ENCODE peak calls at places on chromosomes 13 and 19, in six cellular contexts. One of them, this sample, is unnamed.

GRCh38 chr13:67095621-67096020 is 134.5 kb downstream of the PCDH9 start:
- DNase-seq in epithelial cell of esophagus: peak; percentile 7
- DNase-seq in AG04450: no peak
- DNase-seq in neural crest cell: no peak
- DNase-seq in fibroblast of lung: no peak
- DNase-seq in A549: peak; percentile 71
- DNase-seq in this sample: no peak

GRCh38 chr13:59963383-59963782 is 200.3 kb downstream of the DIAPH3 start:
- DNase-seq in epithelial cell of esophagus: no peak
- DNase-seq in AG04450: no peak
- DNase-seq in neural crest cell: no peak
- DNase-seq in fibroblast of lung: no peak
- DNase-seq in A549: no peak
- DNase-seq in this sample: no peak

GRCh38 chr19:14113762-14114414 is 3.7 kb downstream of the PRKACA start:
- DNase-seq in epithelial cell of esophagus: no peak
- DNase-seq in AG04450: no peak
- DNase-seq in neural crest cell: peak; percentile 19
- DNase-seq in fibroblast of lung: no peak
- DNase-seq in A549: peak; percentile 65
- DNase-seq in this sample: no peak

GRCh38 chr13:109654341-109655205 is 131.8 kb downstream of the IRS2 start:
- DNase-seq in epithelial cell of esophagus: no peak
- DNase-seq in AG04450: no peak
- DNase-seq in neural crest cell: no peak
- DNase-seq in fibroblast of lung: peak; percentile 39
- DNase-seq in A549: no peak
- DNase-seq in this sample: no peak

GRCh38 chr13:30737511-30738342 is 2.4 kb downstream of the ALOX5AP start:
- DNase-seq in epithelial cell of esophagus: no peak
- DNase-seq in AG04450: no peak
- DNase-seq in neural crest cell: no peak
- DNase-seq in fibroblast of lung: no peak
- DNase-seq in A549: no peak
- DNase-seq in this sample: no peak

GRCh38 chr19:51572908-51573307 is 1.8 kb downstream of the ZNF175 start:
- DNase-seq in epithelial cell of esophagus: peak; percentile 22
- DNase-seq in AG04450: peak; percentile 24
- DNase-seq in neural crest cell: no peak
- DNase-seq in fibroblast of lung: peak; percentile 27
- DNase-seq in A549: no peak
- DNase-seq in this sample: peak; percentile 96

GRCh38 chr19:8665468-8666213 is 33.0 kb downstream of the ACTL9 start:
- DNase-seq in epithelial cell of esophagus: no peak
- DNase-seq in AG04450: no peak
- DNase-seq in neural crest cell: no peak
- DNase-seq in fibroblast of lung: no peak
- DNase-seq in A549: no peak
- DNase-seq in this sample: no peak

GRCh38 chr13:112943309-112944125 is 25.5 kb upstream of the MCF2L start:
- DNase-seq in epithelial cell of esophagus: peak; percentile 32
- DNase-seq in AG04450: no peak
- DNase-seq in neural crest cell: peak; percentile 65
- DNase-seq in fibroblast of lung: peak; percentile 11
- DNase-seq in A549: peak; percentile 18
- DNase-seq in this sample: no peak

GRCh38 chr13:49610176-49610575 is 18.1 kb upstream of the ARL11 start:
- DNase-seq in epithelial cell of esophagus: no peak
- DNase-seq in AG04450: no peak
- DNase-seq in neural crest cell: no peak
- DNase-seq in fibroblast of lung: no peak
- DNase-seq in A549: no peak
- DNase-seq in this sample: no peak

GRCh38 chr13:23289917-23290357 is 109.2 kb downstream of the SGCG start:
- DNase-seq in epithelial cell of esophagus: peak; percentile 96
- DNase-seq in AG04450: peak; percentile 1
- DNase-seq in neural crest cell: no peak
- DNase-seq in fibroblast of lung: peak; percentile 57
- DNase-seq in A549: peak; percentile 37
- DNase-seq in this sample: peak; percentile 25

GRCh38 chr13:94335786-94336357 is 143.6 kb downstream of the DCT start:
- DNase-seq in epithelial cell of esophagus: peak; percentile 51
- DNase-seq in AG04450: no peak
- DNase-seq in neural crest cell: no peak
- DNase-seq in fibroblast of lung: no peak
- DNase-seq in A549: no peak
- DNase-seq in this sample: no peak

GRCh38 chr13:34555988-34556387 is 386.1 kb upstream of the NBEA start:
- DNase-seq in epithelial cell of esophagus: no peak
- DNase-seq in AG04450: no peak
- DNase-seq in neural crest cell: no peak
- DNase-seq in fibroblast of lung: no peak
- DNase-seq in A549: no peak
- DNase-seq in this sample: no peak

GRCh38 chr13:66926851-66927524 is 303.1 kb downstream of the PCDH9 start:
- DNase-seq in epithelial cell of esophagus: peak; percentile 94
- DNase-seq in AG04450: no peak
- DNase-seq in neural crest cell: no peak
- DNase-seq in fibroblast of lung: no peak
- DNase-seq in A549: peak; percentile 33
- DNase-seq in this sample: no peak

GRCh38 chr13:53343345-53343744 is 314.7 kb downstream of the OLFM4 start:
- DNase-seq in epithelial cell of esophagus: no peak
- DNase-seq in AG04450: no peak
- DNase-seq in neural crest cell: no peak
- DNase-seq in fibroblast of lung: no peak
- DNase-seq in A549: no peak
- DNase-seq in this sample: no peak

GRCh38 chr13:110797230-110797877 is 83.9 kb downstream of the ING1 start:
- DNase-seq in epithelial cell of esophagus: no peak
- DNase-seq in AG04450: no peak
- DNase-seq in neural crest cell: no peak
- DNase-seq in fibroblast of lung: no peak
- DNase-seq in A549: no peak
- DNase-seq in this sample: no peak

GRCh38 chr13:32031025-32031814 is at the start of gene FRY:
- DNase-seq in epithelial cell of esophagus: peak; percentile 40
- DNase-seq in AG04450: no peak
- DNase-seq in neural crest cell: peak; percentile 46
- DNase-seq in fibroblast of lung: peak; percentile 56
- DNase-seq in A549: peak; percentile 41
- DNase-seq in this sample: peak; percentile 46

GRCh38 chr13:43804461-43805070 is 17.8 kb upstream of the ENOX1 start:
- DNase-seq in epithelial cell of esophagus: peak; percentile 72
- DNase-seq in AG04450: peak; percentile 44
- DNase-seq in neural crest cell: peak; percentile 42
- DNase-seq in fibroblast of lung: peak; percentile 86
- DNase-seq in A549: peak; percentile 51
- DNase-seq in this sample: peak; percentile 69

GRCh38 chr13:101265934-101266333 is 150.4 kb downstream of the NALCN start:
- DNase-seq in epithelial cell of esophagus: no peak
- DNase-seq in AG04450: no peak
- DNase-seq in neural crest cell: no peak
- DNase-seq in fibroblast of lung: no peak
- DNase-seq in A549: no peak
- DNase-seq in this sample: no peak

DNA sequence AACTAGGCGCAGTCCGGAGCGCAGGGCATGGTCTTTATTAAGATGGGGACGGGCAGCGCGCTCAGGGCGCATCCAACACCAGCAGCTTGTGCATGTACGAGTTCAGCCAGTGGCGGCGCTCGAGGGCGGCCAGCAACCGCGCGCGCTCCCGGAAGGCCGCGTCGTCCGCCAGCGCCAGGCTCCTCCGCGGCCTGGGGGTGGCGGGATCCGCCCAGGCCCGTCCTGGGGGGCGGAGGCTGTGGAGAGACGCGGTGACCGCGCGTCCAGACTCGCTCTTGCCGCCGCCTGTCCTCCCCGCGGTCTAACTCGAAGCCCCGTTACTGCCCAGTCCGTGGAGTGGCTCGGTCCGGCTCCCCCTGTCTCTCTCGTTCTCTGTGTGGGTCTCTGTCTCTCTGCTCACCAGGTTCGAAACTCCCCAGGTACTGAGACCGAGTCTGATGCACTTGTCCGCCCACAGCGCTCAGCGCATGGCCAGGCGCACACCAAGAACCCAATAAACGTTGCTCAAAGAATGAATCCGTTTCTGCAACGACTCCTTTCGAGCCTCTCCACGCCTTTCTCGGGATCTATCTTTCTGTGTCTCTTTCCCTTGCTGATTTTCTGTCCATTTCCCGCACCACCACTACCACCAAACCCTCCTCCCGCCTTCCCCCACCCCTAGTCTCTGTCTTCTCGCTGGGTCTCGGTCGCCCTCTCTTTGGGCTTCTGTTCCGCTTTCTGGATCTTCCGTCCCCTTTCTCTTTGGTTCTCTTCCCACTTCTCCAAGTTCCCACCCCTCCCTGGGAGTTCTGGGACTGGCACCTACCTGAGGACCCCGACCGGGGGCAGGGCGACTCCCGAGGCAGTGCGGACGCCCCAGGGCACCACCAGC is 599 bp downstream of the PTH2 start:
- DNase-seq in epithelial cell of esophagus: peak; percentile 57
- DNase-seq in AG04450: no peak
- DNase-seq in neural crest cell: peak; percentile 56
- DNase-seq in fibroblast of lung: peak; percentile 20
- DNase-seq in A549: peak; percentile 89
- DNase-seq in this sample: no peak
- TF ChIP-seq CTCF in epithelial cell of esophagus: no peak
- TF ChIP-seq CTCF in AG04450: peak; percentile 22
- TF ChIP-seq CTCF in neural crest cell: peak; percentile 54
- TF ChIP-seq CTCF in fibroblast of lung: no peak
- TF ChIP-seq CTCF in A549: peak; percentile 61
- TF ChIP-seq CTCF in this sample: peak; percentile 39

DNA sequence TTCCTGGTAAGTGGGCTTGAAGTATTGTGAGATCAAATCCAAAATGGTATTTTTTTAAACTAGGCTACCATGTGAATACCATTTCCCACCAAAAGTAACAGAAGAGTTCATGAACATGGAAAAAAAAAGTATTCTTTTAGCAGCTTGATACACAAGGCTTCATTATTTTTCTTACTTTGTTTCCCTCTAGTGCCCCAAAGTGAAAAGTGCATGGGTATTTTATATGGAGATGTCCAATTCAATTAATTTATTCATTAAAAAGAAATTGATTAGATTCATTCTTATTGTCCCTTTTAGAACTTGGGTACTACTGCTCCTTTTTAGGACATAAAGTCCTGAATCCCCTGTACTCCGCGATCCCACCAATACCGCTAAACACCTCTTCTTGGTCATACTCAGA is 28.6 kb upstream of the SCEL start:
- DNase-seq in epithelial cell of esophagus: no peak
- DNase-seq in AG04450: no peak
- DNase-seq in neural crest cell: no peak
- DNase-seq in fibroblast of lung: peak; percentile 25
- DNase-seq in A549: peak; percentile 10
- DNase-seq in this sample: no peak
- TF ChIP-seq CTCF in epithelial cell of esophagus: peak; percentile 16
- TF ChIP-seq CTCF in AG04450: peak; percentile 25
- TF ChIP-seq CTCF in neural crest cell: peak; percentile 55
- TF ChIP-seq CTCF in fibroblast of lung: no peak
- TF ChIP-seq CTCF in A549: peak; percentile 32
- TF ChIP-seq CTCF in this sample: peak; percentile 47

DNA sequence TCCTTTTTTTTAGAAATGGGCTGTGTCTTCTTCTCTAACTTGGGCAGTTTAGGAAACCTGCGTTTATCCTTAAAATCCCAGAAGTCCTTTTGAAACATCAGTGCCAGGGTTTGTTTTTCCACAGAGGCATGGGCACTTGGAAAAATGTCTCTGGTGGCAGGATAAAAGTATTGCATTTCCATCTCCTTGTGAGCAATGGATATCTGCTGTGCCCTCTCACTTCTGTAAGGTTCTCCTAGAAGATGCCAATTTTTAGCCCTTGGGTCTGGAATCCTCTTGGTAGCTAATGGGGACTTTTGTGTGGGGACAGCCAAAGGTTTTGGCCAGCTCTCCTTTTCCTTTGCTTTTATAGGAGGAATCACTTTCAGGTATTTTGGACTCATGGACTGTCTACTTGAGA is 21.0 kb downstream of the WDR87 start:
- DNase-seq in epithelial cell of esophagus: no peak
- DNase-seq in AG04450: no peak
- DNase-seq in neural crest cell: no peak
- DNase-seq in fibroblast of lung: no peak
- DNase-seq in A549: peak; percentile 43
- DNase-seq in this sample: no peak
- TF ChIP-seq CTCF in epithelial cell of esophagus: no peak
- TF ChIP-seq CTCF in AG04450: no peak
- TF ChIP-seq CTCF in neural crest cell: no peak
- TF ChIP-seq CTCF in fibroblast of lung: no peak
- TF ChIP-seq CTCF in A549: no peak
- TF ChIP-seq CTCF in this sample: peak; percentile 31

GRCh38 chr13:90238433-90238832 is 1109.1 kb upstream of the MIR17HG start:
- DNase-seq in epithelial cell of esophagus: peak; percentile 58
- DNase-seq in AG04450: no peak
- DNase-seq in neural crest cell: no peak
- DNase-seq in fibroblast of lung: peak; percentile 2
- DNase-seq in A549: no peak
- DNase-seq in this sample: no peak

GRCh38 chr13:90232291-90232690 is 1115.2 kb upstream of the MIR17HG start:
- DNase-seq in epithelial cell of esophagus: no peak
- DNase-seq in AG04450: no peak
- DNase-seq in neural crest cell: no peak
- DNase-seq in fibroblast of lung: no peak
- DNase-seq in A549: no peak
- DNase-seq in this sample: no peak

GRCh38 chr13:90237852-90238251 is 1109.6 kb upstream of the MIR17HG start:
- DNase-seq in epithelial cell of esophagus: no peak
- DNase-seq in AG04450: no peak
- DNase-seq in neural crest cell: no peak
- DNase-seq in fibroblast of lung: no peak
- DNase-seq in A549: no peak
- DNase-seq in this sample: no peak

GRCh38 chr13:90230311-90230710 is 1117.2 kb upstream of the MIR17HG start:
- DNase-seq in epithelial cell of esophagus: no peak
- DNase-seq in AG04450: no peak
- DNase-seq in neural crest cell: no peak
- DNase-seq in fibroblast of lung: no peak
- DNase-seq in A549: no peak
- DNase-seq in this sample: no peak

DNA sequence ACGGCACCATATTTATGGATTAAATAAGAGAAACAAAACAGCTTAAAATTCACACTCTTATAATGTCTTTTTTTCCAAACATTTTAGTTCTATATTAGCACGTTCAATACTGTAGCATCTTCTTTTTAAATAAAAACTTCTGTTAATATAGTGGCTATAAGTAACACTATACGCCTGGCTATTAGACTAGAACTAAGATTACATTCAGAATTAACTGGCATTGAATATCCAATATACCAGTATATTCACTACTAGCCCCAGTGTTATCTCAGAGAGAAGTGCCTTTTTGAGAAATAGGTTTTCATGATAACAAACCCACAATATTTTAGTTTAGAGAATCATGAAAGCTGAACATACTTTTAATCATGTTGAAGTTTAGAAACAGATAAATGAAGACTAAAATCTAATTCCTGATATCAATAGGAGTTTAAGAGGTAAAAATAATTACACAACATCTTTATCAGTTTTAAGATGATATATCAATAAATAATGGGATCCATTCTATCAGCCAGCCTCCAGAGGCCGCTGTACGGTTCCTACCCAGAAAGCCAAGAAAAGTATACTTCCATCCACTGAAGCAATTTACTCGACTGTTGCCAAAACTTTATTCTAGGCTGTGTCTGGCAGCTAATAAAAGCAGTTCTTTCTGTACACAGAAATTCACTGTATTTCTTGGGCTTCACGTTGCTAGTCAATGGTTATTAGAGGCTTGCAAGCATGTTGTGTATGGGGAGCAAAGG is 1113.4 kb upstream of the MIR17HG start:
- DNase-seq in epithelial cell of esophagus: no peak
- DNase-seq in AG04450: no peak
- DNase-seq in neural crest cell: no peak
- DNase-seq in fibroblast of lung: no peak
- DNase-seq in A549: no peak
- DNase-seq in this sample: no peak
- TF ChIP-seq CTCF in epithelial cell of esophagus: peak; percentile 2
- TF ChIP-seq CTCF in AG04450: no peak
- TF ChIP-seq CTCF in neural crest cell: no peak
- TF ChIP-seq CTCF in fibroblast of lung: no peak
- TF ChIP-seq CTCF in A549: no peak
- TF ChIP-seq CTCF in this sample: peak; percentile 53